ENCODE peak calls at places on chromosomes 6 and 20, in seven cellular contexts. W is substantia nigra; P is esophagus squamous epithelium; D is left ventricle myocardium inferior; O is endodermal cell; B is CD4-positive, alpha-beta memory T cell; X is OCI-LY7. J is an unnamed sample.

GRCh38 chr20:1624811-1625690 is 5.2 kb upstream of the SIRPB1 start:
- DNase-seq in D (no peak), W (no peak), B (no peak), X (no peak), O (no peak), P (no peak), J (no peak)

GRCh38 chr20:47063407-47063806 is 168.8 kb downstream of the EYA2 start:
- DNase-seq in O (no peak), P (no peak), B (no peak), D (no peak), X (no peak), W (no peak), J (no peak)

GRCh38 chr6:25327372-25327771 is 48.2 kb downstream of the CARMIL1 start:
- DNase-seq in X (no peak), O (no peak), W (no peak), D (no peak), B (no peak), P (no peak), J (no peak)

GRCh38 chr6:161370882-161371281 is 97.0 kb upstream of the AGPAT4 start:
- DNase-seq in W (peak; percentile 48), P (no peak), O (peak; percentile 88), B (peak; percentile 72), X (peak; percentile 76), D (no peak), J (peak; percentile 49)

GRCh38 chr6:122789862-122790739 is 1.0 kb downstream of the SMPDL3A start:
- DNase-seq in W (no peak), X (no peak), D (peak; percentile 20), O (peak; percentile 61), B (no peak), P (no peak), J (peak; percentile 4)

GRCh38 chr6:109006818-109007217 is 87.8 kb downstream of the SESN1 start:
- DNase-seq in D (no peak), P (no peak), B (no peak), W (no peak), O (no peak), X (no peak), J (no peak)

GRCh38 chr20:16059841-16060240 is 513.4 kb downstream of the KIF16B start:
- DNase-seq in P (no peak), O (no peak), X (no peak), B (no peak), W (no peak), D (no peak), J (no peak)

GRCh38 chr20:57484772-57485171 is 40.2 kb downstream of the CTCFL start:
- DNase-seq in X (no peak), P (no peak), D (no peak), W (no peak), O (peak; percentile 22), B (no peak), J (no peak)

GRCh38 chr20:36741072-36741471 is 4.8 kb downstream of the NDRG3 start:
- DNase-seq in P (no peak), X (no peak), W (no peak), B (no peak), D (no peak), O (no peak), J (no peak)

GRCh38 chr6:32371204-32371603 is 499 bp downstream of the TSBP1 start:
- DNase-seq in D (no peak), X (no peak), O (no peak), P (no peak), B (no peak), W (no peak), J (no peak)

GRCh38 chr6:626236-626635 is 30.7 kb downstream of the HUS1B start:
- DNase-seq in W (no peak), X (no peak), B (no peak), O (no peak), P (no peak), D (no peak), J (no peak)

GRCh38 chr6:149910721-149911151 is 12.2 kb downstream of the RAET1G start:
- DNase-seq in B (no peak), D (no peak), O (peak; percentile 28), W (no peak), P (no peak), X (no peak), J (no peak)

GRCh38 chr20:52859156-52859887 is 112.8 kb upstream of the TSHZ2 start:
- DNase-seq in B (no peak), D (peak; percentile 16), X (no peak), W (no peak), O (peak; percentile 49), P (no peak), J (peak; percentile 30)

GRCh38 chr20:52915564-52915963 is 56.6 kb upstream of the TSHZ2 start:
- DNase-seq in X (no peak), D (no peak), W (no peak), O (no peak), B (no peak), P (no peak), J (no peak)

GRCh38 chr20:57977588-57977987 is 250.9 kb downstream of the ANKRD60 start:
- DNase-seq in B (no peak), P (no peak), W (no peak), X (no peak), O (no peak), D (no peak), J (no peak)

GRCh38 chr6:169342655-169343054 is 89.0 kb upstream of the THBS2 start:
- DNase-seq in B (no peak), O (no peak), X (no peak), D (no peak), P (no peak), W (no peak), J (peak; percentile 46)

GRCh38 chr6:169340395-169340794 is 86.7 kb upstream of the THBS2 start:
- DNase-seq in D (no peak), O (no peak), P (no peak), W (no peak), B (no peak), X (no peak), J (peak; percentile 86)

GRCh38 chr6:169339731-169340314 is 86.2 kb upstream of the THBS2 start:
- DNase-seq in O (no peak), X (no peak), D (no peak), B (no peak), W (no peak), P (no peak), J (no peak)

GRCh38 chr6:169341065-169341464 is 87.4 kb upstream of the THBS2 start:
- DNase-seq in X (no peak), D (no peak), B (no peak), P (no peak), O (no peak), W (no peak), J (no peak)

GRCh38 chr6:169341706-169342105 is 88.1 kb upstream of the THBS2 start:
- DNase-seq in D (no peak), O (no peak), W (no peak), P (no peak), X (no peak), B (no peak), J (no peak)
- H3K27ac ChIP-seq in D (no peak overlapping the region), O (no peak overlapping the region), W (no peak overlapping the region), P (peak overlapping the region; percentile 40), X (no peak overlapping the region), B (no peak overlapping the region), J (peak overlapping the region; percentile 81)

GRCh38 chr6:56345539-56346090 is 98.2 kb upstream of the COL21A1 start:
- DNase-seq in B (no peak), P (no peak), W (no peak), O (no peak), D (no peak), X (no peak), J (no peak)
- H3K27ac ChIP-seq in B (no peak overlapping the region), P (no peak overlapping the region), W (no peak overlapping the region), O (no peak overlapping the region), D (no peak overlapping the region), X (no peak overlapping the region), J (no peak overlapping the region)

GRCh38 chr6:4506221-4506620 is 270.0 kb upstream of the CDYL start:
- DNase-seq in P (no peak), X (no peak), O (no peak), D (no peak), W (no peak), B (no peak), J (no peak)

GRCh38 chr6:4503700-4504099 is 272.5 kb upstream of the CDYL start:
- DNase-seq in B (no peak), X (no peak), P (no peak), O (peak; percentile 68), W (no peak), D (no peak), J (no peak)

GRCh38 chr6:4506806-4507205 is 269.4 kb upstream of the CDYL start:
- DNase-seq in X (no peak), D (no peak), O (no peak), B (no peak), W (no peak), P (no peak), J (no peak)

GRCh38 chr6:4509506-4509905 is 266.7 kb upstream of the CDYL start:
- DNase-seq in P (no peak), W (no peak), X (no peak), O (no peak), B (no peak), D (no peak), J (no peak)

DNA sequence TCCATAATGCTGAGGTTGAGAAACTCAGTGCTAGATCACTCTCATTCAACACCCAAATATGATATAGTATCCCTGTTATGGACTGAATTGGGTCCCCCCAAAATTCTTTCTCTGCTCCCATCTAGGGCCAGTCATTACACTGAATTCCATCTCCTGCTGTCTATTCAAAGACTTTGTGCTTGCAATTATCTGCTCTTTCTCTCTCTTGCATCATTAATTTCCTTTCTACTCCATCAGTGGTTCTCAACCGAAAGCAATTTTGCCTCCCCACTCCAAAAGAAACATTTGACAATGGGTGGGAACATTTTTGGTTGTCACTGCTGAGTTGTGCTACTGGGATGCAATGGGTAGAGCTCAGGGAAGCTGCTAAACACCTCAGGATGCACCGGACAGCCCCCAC is 271.5 kb upstream of the CDYL start:
- DNase-seq in D (no peak), P (no peak), W (no peak), X (no peak), O (no peak), B (no peak), J (no peak)
- H3K27ac ChIP-seq in D (no peak overlapping the region), P (no peak overlapping the region), W (no peak overlapping the region), X (no peak overlapping the region), O (no peak overlapping the region), B (no peak overlapping the region), J (no peak overlapping the region)

GRCh38 chr20:62584671-62585512 is 57.4 kb upstream of the SLCO4A1 start:
- DNase-seq in W (no peak), P (no peak), D (no peak), B (no peak), X (no peak), O (no peak), J (no peak)

GRCh38 chr20:62585571-62585970 is 56.7 kb upstream of the SLCO4A1 start:
- DNase-seq in W (no peak), B (no peak), P (no peak), D (no peak), O (no peak), X (no peak), J (no peak)

GRCh38 chr20:62588458-62589149 is 53.7 kb upstream of the SLCO4A1 start:
- DNase-seq in W (no peak), D (no peak), B (no peak), O (no peak), X (no peak), P (no peak), J (peak; percentile 59)

GRCh38 chr20:62587757-62588402 is 54.4 kb upstream of the SLCO4A1 start:
- DNase-seq in O (peak; percentile 84), D (no peak), B (no peak), P (no peak), X (no peak), W (no peak), J (peak; percentile 56)

DNA sequence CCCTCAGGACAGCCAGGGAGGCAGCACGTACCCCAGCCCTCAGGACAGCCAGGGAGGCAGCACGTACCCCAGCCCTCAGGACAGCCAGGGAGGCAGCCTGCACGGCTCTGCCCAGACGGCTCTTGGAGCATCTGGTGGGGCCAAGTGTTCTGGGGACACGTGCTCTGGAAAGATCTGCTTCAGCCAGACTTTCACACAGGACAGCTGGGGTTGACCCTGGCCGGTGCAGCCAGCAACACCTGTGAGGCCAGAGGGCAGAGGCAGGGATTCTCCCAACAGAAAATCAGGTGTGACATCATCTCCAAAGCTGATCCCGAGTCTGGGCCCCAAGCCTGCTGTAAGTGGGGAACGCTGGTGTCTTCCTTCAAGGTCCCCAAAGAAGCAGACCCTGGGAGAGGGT is 55.5 kb upstream of the SLCO4A1 start:
- DNase-seq in B (no peak), X (no peak), D (no peak), O (no peak), W (no peak), P (no peak), J (no peak)
- H3K27ac ChIP-seq in B (no peak overlapping the region), X (no peak overlapping the region), D (no peak overlapping the region), O (no peak overlapping the region), W (no peak overlapping the region), P (no peak overlapping the region), J (no peak overlapping the region)

J was measured in RWPE1.